ENCODE peak calls at places on chromosome 6, in eight cellular contexts. One of them, this sample, is unnamed.

GRCh38 chr6:137811121-137811911 is 55.7 kb upstream of the TNFAIP3 start:
- DNase-seq in cardiac fibroblast: peak
- DNase-seq in stimulated activated CD8-positive, alpha-beta memory T cell treated with anti-CD3 and anti-CD28 coated beads, Interleukin-12 subunit alpha, Interleukin-12 subunit beta, amount 100 ng/mL, for 4 hours: peak
- DNase-seq in C1 segment of cervical spinal cord: no peak
- DNase-seq in SHP77 treated with DMSO at 0.1 percent for 48 hours: no peak
- DNase-seq in spleen: peak
- DNase-seq in stimulated activated naive B cell treated with anti-CD40 and anti-IgM and Interleukin-4, amounts not matched to agents 10 μg/mL and 1 μg/mL and 100 μg/mL, for 72 hours: peak
- DNase-seq in heart right ventricle: peak
- DNase-seq in this sample: peak

GRCh38 chr6:107114872-107115694 is at the start of gene BEND3:
- DNase-seq in cardiac fibroblast: no peak
- DNase-seq in stimulated activated CD8-positive, alpha-beta memory T cell treated with anti-CD3 and anti-CD28 coated beads, Interleukin-12 subunit alpha, Interleukin-12 subunit beta, amount 100 ng/mL, for 4 hours: peak
- DNase-seq in C1 segment of cervical spinal cord: peak
- DNase-seq in SHP77 treated with DMSO at 0.1 percent for 48 hours: no peak
- DNase-seq in spleen: peak
- DNase-seq in stimulated activated naive B cell treated with anti-CD40 and anti-IgM and Interleukin-4, amounts not matched to agents 10 μg/mL and 1 μg/mL and 100 μg/mL, for 72 hours: peak
- DNase-seq in heart right ventricle: peak
- DNase-seq in this sample: peak

GRCh38 chr6:165245287-165245686 is 64.1 kb downstream of the C6orf118 start:
- DNase-seq in cardiac fibroblast: peak
- DNase-seq in stimulated activated CD8-positive, alpha-beta memory T cell treated with anti-CD3 and anti-CD28 coated beads, Interleukin-12 subunit alpha, Interleukin-12 subunit beta, amount 100 ng/mL, for 4 hours: no peak
- DNase-seq in C1 segment of cervical spinal cord: peak
- DNase-seq in SHP77 treated with DMSO at 0.1 percent for 48 hours: no peak
- DNase-seq in spleen: no peak
- DNase-seq in stimulated activated naive B cell treated with anti-CD40 and anti-IgM and Interleukin-4, amounts not matched to agents 10 μg/mL and 1 μg/mL and 100 μg/mL, for 72 hours: no peak
- DNase-seq in heart right ventricle: no peak
- DNase-seq in this sample: no peak

GRCh38 chr6:170449835-170450753 is 103.0 kb downstream of the PSMB1 start:
- DNase-seq in cardiac fibroblast: no peak
- DNase-seq in stimulated activated CD8-positive, alpha-beta memory T cell treated with anti-CD3 and anti-CD28 coated beads, Interleukin-12 subunit alpha, Interleukin-12 subunit beta, amount 100 ng/mL, for 4 hours: no peak
- DNase-seq in C1 segment of cervical spinal cord: no peak
- DNase-seq in SHP77 treated with DMSO at 0.1 percent for 48 hours: no peak
- DNase-seq in spleen: peak
- DNase-seq in stimulated activated naive B cell treated with anti-CD40 and anti-IgM and Interleukin-4, amounts not matched to agents 10 μg/mL and 1 μg/mL and 100 μg/mL, for 72 hours: no peak
- DNase-seq in heart right ventricle: no peak
- DNase-seq in this sample: no peak

GRCh38 chr6:165889636-165890403 is 226.8 kb upstream of the PDE10A start:
- DNase-seq in cardiac fibroblast: peak
- DNase-seq in stimulated activated CD8-positive, alpha-beta memory T cell treated with anti-CD3 and anti-CD28 coated beads, Interleukin-12 subunit alpha, Interleukin-12 subunit beta, amount 100 ng/mL, for 4 hours: no peak
- DNase-seq in C1 segment of cervical spinal cord: no peak
- DNase-seq in SHP77 treated with DMSO at 0.1 percent for 48 hours: no peak
- DNase-seq in spleen: no peak
- DNase-seq in stimulated activated naive B cell treated with anti-CD40 and anti-IgM and Interleukin-4, amounts not matched to agents 10 μg/mL and 1 μg/mL and 100 μg/mL, for 72 hours: no peak
- DNase-seq in heart right ventricle: peak
- DNase-seq in this sample: no peak

GRCh38 chr6:89834884-89835792 is 5.5 kb downstream of the CASP8AP2 start:
- DNase-seq in cardiac fibroblast: no peak
- DNase-seq in stimulated activated CD8-positive, alpha-beta memory T cell treated with anti-CD3 and anti-CD28 coated beads, Interleukin-12 subunit alpha, Interleukin-12 subunit beta, amount 100 ng/mL, for 4 hours: no peak
- DNase-seq in C1 segment of cervical spinal cord: no peak
- DNase-seq in SHP77 treated with DMSO at 0.1 percent for 48 hours: no peak
- DNase-seq in spleen: no peak
- DNase-seq in stimulated activated naive B cell treated with anti-CD40 and anti-IgM and Interleukin-4, amounts not matched to agents 10 μg/mL and 1 μg/mL and 100 μg/mL, for 72 hours: peak
- DNase-seq in heart right ventricle: no peak
- DNase-seq in this sample: no peak

GRCh38 chr6:53765270-53765669 is 29.5 kb upstream of the LRRC1 start:
- DNase-seq in cardiac fibroblast: no peak
- DNase-seq in stimulated activated CD8-positive, alpha-beta memory T cell treated with anti-CD3 and anti-CD28 coated beads, Interleukin-12 subunit alpha, Interleukin-12 subunit beta, amount 100 ng/mL, for 4 hours: no peak
- DNase-seq in C1 segment of cervical spinal cord: no peak
- DNase-seq in SHP77 treated with DMSO at 0.1 percent for 48 hours: no peak
- DNase-seq in spleen: no peak
- DNase-seq in stimulated activated naive B cell treated with anti-CD40 and anti-IgM and Interleukin-4, amounts not matched to agents 10 μg/mL and 1 μg/mL and 100 μg/mL, for 72 hours: no peak
- DNase-seq in heart right ventricle: no peak
- DNase-seq in this sample: no peak

GRCh38 chr6:40347571-40348011 is 239.6 kb downstream of the LRFN2 start:
- DNase-seq in cardiac fibroblast: no peak
- DNase-seq in stimulated activated CD8-positive, alpha-beta memory T cell treated with anti-CD3 and anti-CD28 coated beads, Interleukin-12 subunit alpha, Interleukin-12 subunit beta, amount 100 ng/mL, for 4 hours: no peak
- DNase-seq in C1 segment of cervical spinal cord: no peak
- DNase-seq in SHP77 treated with DMSO at 0.1 percent for 48 hours: no peak
- DNase-seq in spleen: no peak
- DNase-seq in stimulated activated naive B cell treated with anti-CD40 and anti-IgM and Interleukin-4, amounts not matched to agents 10 μg/mL and 1 μg/mL and 100 μg/mL, for 72 hours: no peak
- DNase-seq in heart right ventricle: no peak
- DNase-seq in this sample: no peak

GRCh38 chr6:10310826-10311225 is 104.0 kb downstream of the TFAP2A start:
- DNase-seq in cardiac fibroblast: no peak
- DNase-seq in stimulated activated CD8-positive, alpha-beta memory T cell treated with anti-CD3 and anti-CD28 coated beads, Interleukin-12 subunit alpha, Interleukin-12 subunit beta, amount 100 ng/mL, for 4 hours: no peak
- DNase-seq in C1 segment of cervical spinal cord: no peak
- DNase-seq in SHP77 treated with DMSO at 0.1 percent for 48 hours: peak
- DNase-seq in spleen: no peak
- DNase-seq in stimulated activated naive B cell treated with anti-CD40 and anti-IgM and Interleukin-4, amounts not matched to agents 10 μg/mL and 1 μg/mL and 100 μg/mL, for 72 hours: no peak
- DNase-seq in heart right ventricle: no peak
- DNase-seq in this sample: no peak

GRCh38 chr6:80197474-80197873 is 91.0 kb downstream of the BCKDHB start:
- DNase-seq in cardiac fibroblast: no peak
- DNase-seq in stimulated activated CD8-positive, alpha-beta memory T cell treated with anti-CD3 and anti-CD28 coated beads, Interleukin-12 subunit alpha, Interleukin-12 subunit beta, amount 100 ng/mL, for 4 hours: no peak
- DNase-seq in C1 segment of cervical spinal cord: no peak
- DNase-seq in SHP77 treated with DMSO at 0.1 percent for 48 hours: no peak
- DNase-seq in spleen: no peak
- DNase-seq in stimulated activated naive B cell treated with anti-CD40 and anti-IgM and Interleukin-4, amounts not matched to agents 10 μg/mL and 1 μg/mL and 100 μg/mL, for 72 hours: no peak
- DNase-seq in heart right ventricle: peak
- DNase-seq in this sample: no peak

GRCh38 chr6:27866370-27867050 is 45.7 kb downstream of the OR2B2 start:
- DNase-seq in cardiac fibroblast: peak
- DNase-seq in stimulated activated CD8-positive, alpha-beta memory T cell treated with anti-CD3 and anti-CD28 coated beads, Interleukin-12 subunit alpha, Interleukin-12 subunit beta, amount 100 ng/mL, for 4 hours: peak
- DNase-seq in C1 segment of cervical spinal cord: no peak
- DNase-seq in SHP77 treated with DMSO at 0.1 percent for 48 hours: no peak
- DNase-seq in spleen: no peak
- DNase-seq in stimulated activated naive B cell treated with anti-CD40 and anti-IgM and Interleukin-4, amounts not matched to agents 10 μg/mL and 1 μg/mL and 100 μg/mL, for 72 hours: no peak
- DNase-seq in heart right ventricle: no peak
- DNase-seq in this sample: no peak

This sample was measured in heart left ventricle.